ENCODE peak calls at places on chromosome 22, in eight cellular contexts. One of them, this sample, is unnamed.

GRCh38 chr22:44575344-44576268 is 77.6 kb upstream of the RTL6 start:
- DNase-seq in activated CD4-positive, alpha-beta T cell treated with anti-CD3 and anti-CD28 coated beads for 24 hours: no peak
- DNase-seq in AG04450: no peak
- DNase-seq in T-helper 2 cell: no peak
- DNase-seq in HT1080: no peak
- DNase-seq in NB4: peak
- DNase-seq in pancreas: no peak
- DNase-seq in astrocyte of the hippocampus: no peak
- DNase-seq in this sample: no peak

GRCh38 chr22:37633693-37634504 is 5.6 kb upstream of the SH3BP1 start:
- DNase-seq in T-helper 2 cell: no peak
- DNase-seq in astrocyte of the hippocampus: peak
- DNase-seq in HT1080: peak
- DNase-seq in activated CD4-positive, alpha-beta T cell treated with anti-CD3 and anti-CD28 coated beads for 24 hours: no peak
- DNase-seq in pancreas: peak
- DNase-seq in NB4: peak
- DNase-seq in AG04450: peak
- DNase-seq in this sample: peak

GRCh38 chr22:50303848-50304527 is 3.5 kb downstream of the PLXNB2 start:
- DNase-seq in T-helper 2 cell: no peak
- DNase-seq in astrocyte of the hippocampus: peak
- DNase-seq in AG04450: no peak
- DNase-seq in HT1080: peak
- DNase-seq in pancreas: peak
- DNase-seq in activated CD4-positive, alpha-beta T cell treated with anti-CD3 and anti-CD28 coated beads for 24 hours: no peak
- DNase-seq in NB4: peak
- DNase-seq in this sample: no peak

GRCh38 chr22:38030311-38031133 is 26.7 kb upstream of the PICK1 start:
- DNase-seq in NB4: no peak
- DNase-seq in HT1080: no peak
- DNase-seq in pancreas: peak
- DNase-seq in AG04450: no peak
- DNase-seq in astrocyte of the hippocampus: no peak
- DNase-seq in T-helper 2 cell: no peak
- DNase-seq in activated CD4-positive, alpha-beta T cell treated with anti-CD3 and anti-CD28 coated beads for 24 hours: no peak
- DNase-seq in this sample: no peak

GRCh38 chr22:29555065-29555644 is 1.6 kb upstream of the THOC5 start:
- DNase-seq in T-helper 2 cell: no peak
- DNase-seq in activated CD4-positive, alpha-beta T cell treated with anti-CD3 and anti-CD28 coated beads for 24 hours: no peak
- DNase-seq in NB4: no peak
- DNase-seq in pancreas: no peak
- DNase-seq in HT1080: no peak
- DNase-seq in AG04450: no peak
- DNase-seq in astrocyte of the hippocampus: peak
- DNase-seq in this sample: no peak

GRCh38 chr22:41862160-41862529 is 29.2 kb downstream of the SREBF2 start:
- DNase-seq in astrocyte of the hippocampus: no peak
- DNase-seq in activated CD4-positive, alpha-beta T cell treated with anti-CD3 and anti-CD28 coated beads for 24 hours: no peak
- DNase-seq in pancreas: no peak
- DNase-seq in T-helper 2 cell: peak
- DNase-seq in AG04450: no peak
- DNase-seq in NB4: peak
- DNase-seq in HT1080: no peak
- DNase-seq in this sample: no peak

GRCh38 chr22:42662114-42663021 is 13.2 kb upstream of the CYB5R3 start:
- DNase-seq in HT1080: peak
- DNase-seq in AG04450: no peak
- DNase-seq in astrocyte of the hippocampus: peak
- DNase-seq in pancreas: peak
- DNase-seq in T-helper 2 cell: peak
- DNase-seq in NB4: peak
- DNase-seq in activated CD4-positive, alpha-beta T cell treated with anti-CD3 and anti-CD28 coated beads for 24 hours: peak
- DNase-seq in this sample: peak

GRCh38 chr22:40241200-40241763 is 63.6 kb downstream of the TNRC6B start:
- DNase-seq in astrocyte of the hippocampus: no peak
- DNase-seq in NB4: no peak
- DNase-seq in pancreas: no peak
- DNase-seq in activated CD4-positive, alpha-beta T cell treated with anti-CD3 and anti-CD28 coated beads for 24 hours: no peak
- DNase-seq in T-helper 2 cell: no peak
- DNase-seq in HT1080: no peak
- DNase-seq in AG04450: no peak
- DNase-seq in this sample: no peak

GRCh38 chr22:37383342-37383741 is 43.9 kb downstream of the ELFN2 start:
- DNase-seq in HT1080: no peak
- DNase-seq in NB4: no peak
- DNase-seq in astrocyte of the hippocampus: no peak
- DNase-seq in T-helper 2 cell: no peak
- DNase-seq in AG04450: no peak
- DNase-seq in pancreas: no peak
- DNase-seq in activated CD4-positive, alpha-beta T cell treated with anti-CD3 and anti-CD28 coated beads for 24 hours: no peak
- DNase-seq in this sample: peak

GRCh38 chr22:46073683-46074504 is 76.4 kb upstream of the PPARA start:
- DNase-seq in astrocyte of the hippocampus: peak
- DNase-seq in AG04450: no peak
- DNase-seq in pancreas: peak
- DNase-seq in T-helper 2 cell: no peak
- DNase-seq in NB4: peak
- DNase-seq in activated CD4-positive, alpha-beta T cell treated with anti-CD3 and anti-CD28 coated beads for 24 hours: no peak
- DNase-seq in HT1080: no peak
- DNase-seq in this sample: no peak

GRCh38 chr22:23503142-23503541 is 76.9 kb downstream of the IGLL1 start:
- DNase-seq in NB4: no peak
- DNase-seq in AG04450: no peak
- DNase-seq in activated CD4-positive, alpha-beta T cell treated with anti-CD3 and anti-CD28 coated beads for 24 hours: no peak
- DNase-seq in pancreas: no peak
- DNase-seq in HT1080: no peak
- DNase-seq in T-helper 2 cell: no peak
- DNase-seq in astrocyte of the hippocampus: no peak
- DNase-seq in this sample: no peak

This sample was measured in NCI-H82.